ENCODE peak calls at places on chromosomes 1 and 21, in four cellular contexts. V is CD8-positive, alpha-beta T cell; Y is right atrium auricular region; F is left ventricle myocardium inferior. B is an unnamed sample. For H3K27me3, the result is how much of the 10 kb centered on the place peaks cover.

GRCh38 chr1:168303716-168304540 is 23.3 kb downstream of the TBX19 start:
- DNase-seq in V (no peak), Y (no peak), F (no peak), B (no peak)

GRCh38 chr1:53362851-53363642 is 35.2 kb upstream of the LRP8 start:
- DNase-seq in V (no peak), Y (no peak), F (no peak), B (no peak)

GRCh38 chr1:82227286-82227685 is 426.6 kb downstream of the ADGRL2 start:
- DNase-seq in V (no peak), Y (no peak), F (no peak), B (no peak)

GRCh38 chr1:6612641-6613360 is 730 bp upstream of the PHF13 start:
- DNase-seq in F (peak), Y (peak), V (no peak), B (no peak)

GRCh38 chr21:41726970-41727783 is 39.7 kb downstream of the RIPK4 start:
- DNase-seq in F (peak), Y (peak), V (no peak), B (no peak)

GRCh38 chr1:152112101-152112884 is 3.0 kb downstream of the TCHH start:
- DNase-seq in V (no peak), Y (no peak), F (no peak), B (no peak)

GRCh38 chr1:95953005-95953404 is 719.0 kb downstream of the RWDD3 start:
- DNase-seq in Y (no peak), F (no peak), V (no peak), B (no peak)

GRCh38 chr1:46003315-46003714 is 129.1 kb downstream of the PIK3R3 start:
- DNase-seq in F (no peak), Y (no peak), V (no peak), B (no peak)

GRCh38 chr1:248810727-248811513 is 14.8 kb downstream of the SH3BP5L start:
- DNase-seq in F (peak), V (no peak), Y (peak), B (no peak)

GRCh38 chr1:28789412-28789811 is 22.6 kb upstream of the OPRD1 start:
- DNase-seq in F (no peak), Y (no peak), V (no peak), B (no peak)

GRCh38 chr1:232549998-232550397 is 79.9 kb downstream of the SIPA1L2 start:
- DNase-seq in F (no peak), Y (no peak), V (no peak), B (no peak)

GRCh38 chr21:34141373-34141772 is 68.0 kb downstream of the MRPS6 start:
- DNase-seq in Y (no peak), V (no peak), F (no peak), B (no peak)

GRCh38 chr1:50967416-50968020 is 2.5 kb upstream of the CDKN2C start:
- DNase-seq in Y (no peak), V (no peak), F (no peak), B (no peak)

GRCh38 chr1:145926706-145927072 is 595 bp downstream of the RBM8A start:
- DNase-seq in F (no peak), V (peak), Y (no peak), B (no peak)

GRCh38 chr1:75097686-75098085 is 36.5 kb upstream of the LHX8 start:
- DNase-seq in Y (no peak), V (no peak), F (no peak), B (no peak)

GRCh38 chr1:229006121-229006870 is 264.6 kb upstream of the RAB4A start:
- DNase-seq in F (no peak), V (no peak), Y (no peak), B (no peak)

GRCh38 chr1:203906932-203907331 is 45.5 kb downstream of the SNRPE start:
- DNase-seq in Y (no peak), F (no peak), V (no peak), B (peak)

GRCh38 chr1:184386271-184387068 is at the start of gene C1orf21:
- DNase-seq in V (peak), F (peak), Y (peak), B (peak)

GRCh38 chr21:27565418-27565817 is 598.5 kb upstream of the ADAMTS5 start:
- DNase-seq in F (no peak), V (no peak), Y (no peak), B (no peak)

GRCh38 chr1:181386951-181387350 is 96.4 kb upstream of the CACNA1E start:
- DNase-seq in F (no peak), Y (no peak), V (no peak), B (no peak)

GRCh38 chr1:9715536-9716226 is 64.2 kb downstream of the PIK3CD start:
- DNase-seq in Y (no peak), F (no peak), V (peak), B (no peak)

GRCh38 chr1:15937706-15938168 is 38.2 kb downstream of the ZBTB17 start:
- DNase-seq in F (no peak), V (no peak), Y (no peak), B (no peak)

GRCh38 chr1:157189986-157190982 is 52.1 kb upstream of the ETV3 start:
- DNase-seq in Y (peak), F (no peak), V (no peak), B (no peak)

GRCh38 chr1:111594128-111594693 is 25.4 kb upstream of the RAP1A start:
- DNase-seq in Y (no peak), F (no peak), V (no peak), B (no peak)
- H3K4me3 ChIP-seq in Y (no peak), F (no peak), V (no peak), B (no peak)

DNA sequence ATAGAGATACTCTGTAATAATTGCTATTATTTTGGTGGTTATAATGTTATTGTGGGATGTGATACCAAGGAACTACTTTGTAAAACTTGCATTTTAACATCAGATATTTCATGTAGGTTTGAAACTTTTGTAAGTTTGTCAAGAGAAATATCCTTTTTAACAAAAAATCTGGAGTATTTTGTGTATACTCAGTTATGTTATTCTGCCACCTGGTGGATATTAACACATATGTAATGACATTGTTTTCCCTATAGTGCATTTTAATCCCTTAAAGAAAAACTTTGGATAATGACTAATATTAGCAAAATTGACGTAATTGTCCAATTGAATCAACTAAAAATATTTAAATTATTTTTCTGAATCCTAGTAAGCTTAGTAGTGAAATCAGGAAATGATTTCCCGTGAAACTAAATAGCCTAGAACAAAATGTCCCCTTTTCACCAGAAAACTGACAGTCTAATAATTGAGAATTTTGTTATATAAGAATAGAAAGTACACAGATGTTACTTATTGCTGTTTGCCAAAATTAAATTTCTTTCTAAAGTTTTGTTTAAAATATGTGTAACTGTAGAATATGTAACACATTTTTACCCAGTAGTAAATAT is 39.6 kb downstream of the KCTD3 start:
- DNase-seq in V (no peak), Y (no peak), F (no peak), B (no peak)
- TF ChIP-seq CTCF in V (no peak), Y (peak), F (peak), B (peak)

GRCh38 chr1:118979754-118980270 is 8.3 kb downstream of the TBX15 start:
- DNase-seq in F (no peak), Y (no peak), V (no peak), B (no peak)

GRCh38 chr1:118983558-118984021 is 4.6 kb downstream of the TBX15 start:
- DNase-seq in Y (no peak), F (no peak), V (no peak), B (no peak)

GRCh38 chr1:118982281-118982680 is 5.9 kb downstream of the TBX15 start:
- DNase-seq in Y (no peak), F (no peak), V (no peak), B (no peak)

GRCh38 chr1:118982816-118983557 is 5.2 kb downstream of the TBX15 start:
- DNase-seq in F (no peak), Y (no peak), V (no peak), B (no peak)

GRCh38 chr1:118981436-118981835 is 6.7 kb downstream of the TBX15 start:
- DNase-seq in Y (no peak), F (no peak), V (no peak), B (no peak)
- H3K27me3 ChIP-seq in Y (under half), F (half or more), V (under half), B (half or more)

DNA sequence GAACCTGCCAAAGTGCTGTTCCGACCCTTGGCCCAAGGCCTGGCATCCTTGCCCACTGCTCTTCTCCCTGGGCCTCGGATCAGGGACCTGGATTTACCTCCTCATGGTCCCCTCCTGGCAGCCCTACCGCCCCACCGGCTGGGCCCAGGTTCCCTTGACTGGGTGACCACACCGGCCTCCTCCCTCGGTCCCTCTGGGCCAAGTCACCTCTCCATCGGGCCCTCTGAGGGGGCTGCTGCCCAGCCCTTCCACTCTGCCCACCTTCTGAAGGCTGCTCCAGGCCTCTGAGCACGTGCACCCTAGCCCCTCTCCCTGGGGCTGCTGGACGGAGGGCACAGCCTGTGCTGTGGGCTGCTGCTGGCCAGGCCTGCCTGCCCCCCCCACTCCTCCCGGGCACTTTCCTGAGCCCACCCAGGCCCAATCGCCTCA is 9.3 kb upstream of the MMEL1 start:
- DNase-seq in V (no peak), F (no peak), Y (no peak), B (no peak)
- H3K4me3 ChIP-seq in V (peak), F (peak), Y (peak), B (peak)

GRCh38 chr1:1619917-1620361 is 4.6 kb downstream of the MIB2 start:
- DNase-seq in Y (no peak), V (no peak), F (peak), B (no peak)
- TF ChIP-seq CTCF in Y (no peak), V (no peak), F (peak), B (no peak)

GRCh38 chr1:201645956-201646355 is 107.0 kb downstream of the NAV1 start:
- DNase-seq in Y (no peak), V (no peak), F (no peak), B (no peak)
- H3K27me3 ChIP-seq in Y (under half), V (under half), F (under half), B (under half)

DNA sequence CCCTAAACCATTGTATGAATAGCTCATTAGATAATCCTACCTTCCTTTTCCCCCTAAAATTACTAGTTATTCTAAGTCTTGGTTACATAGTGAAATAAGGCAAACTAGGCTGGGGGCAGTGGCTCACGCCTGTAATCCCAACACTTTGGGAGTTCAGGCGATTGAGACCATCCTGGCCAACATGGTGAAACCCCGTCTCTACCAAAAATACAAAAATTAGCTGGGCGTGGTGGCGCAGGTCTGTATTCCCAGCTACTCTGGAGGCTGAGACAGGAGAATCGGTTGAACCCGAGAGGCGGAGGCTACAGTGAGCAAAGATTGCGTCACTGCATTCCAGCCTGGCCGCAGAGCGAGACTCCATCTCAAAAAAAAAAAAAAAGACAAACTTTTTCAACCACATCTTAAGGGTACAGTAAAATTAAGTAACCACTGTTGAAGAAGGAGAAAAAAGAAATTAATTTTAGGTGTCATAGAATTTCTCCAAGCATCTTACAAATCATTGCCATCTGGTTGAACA is 108.5 kb downstream of the DENND1B start:
- DNase-seq in V (no peak), Y (no peak), F (no peak), B (no peak)
- H3K4me3 ChIP-seq in V (no peak), Y (no peak), F (no peak), B (no peak)